ENCODE peak calls at places on chromosomes 3 and 15, in ten cellular contexts. W is anterior cingulate cortex; F is mesothelial cell of epicardium; D is posterior cingulate gyrus; J is AG08396; E is heart right ventricle; P is activated CD4-positive, alpha-beta memory T cell treated with anti-CD3 and anti-CD28 coated beads, Interleukin-2, amount 10 ng/mL, durations not matched to agents 7 days and 5 days; O is NCI-H2081 treated with DMSO at 0.1 percent for 48 hours; X is left cardiac atrium; Q is stimulated activated CD8-positive, alpha-beta memory T cell treated with anti-CD3 and anti-CD28 coated beads, Interleukin-4, amount 100 ng/mL, for 24 hours. N is an unnamed sample.

GRCh38 chr3:110180733-110181132 is 843.4 kb upstream of the DPPA4 start:
- DNase-seq in W (no peak), F (no peak), D (no peak), J (peak), E (no peak), P (no peak), O (no peak), X (peak), Q (no peak), N (no peak)

GRCh38 chr3:107660316-107660976 is 137.7 kb downstream of the BBX start:
- DNase-seq in W (no peak), F (no peak), D (no peak), J (no peak), E (no peak), P (no peak), O (no peak), X (no peak), Q (no peak), N (no peak)

GRCh38 chr3:177538743-177539730 is 341.8 kb upstream of the TBL1XR1 start:
- DNase-seq in W (no peak), F (no peak), D (no peak), J (no peak), E (no peak), P (peak), O (no peak), X (no peak), Q (no peak), N (no peak)

GRCh38 chr3:99859855-99860254 is 42.2 kb downstream of the CMSS1 start:
- DNase-seq in W (no peak), F (no peak), D (no peak), J (peak), E (no peak), P (no peak), O (no peak), X (no peak), Q (no peak), N (no peak)

GRCh38 chr3:126146525-126147146 is 33.8 kb downstream of the ALDH1L1 start:
- DNase-seq in W (no peak), F (no peak), D (peak), J (no peak), E (peak), P (peak), O (no peak), X (no peak), Q (no peak), N (no peak)

GRCh38 chr3:71859128-71859519 is 74.2 kb upstream of the PROK2 start:
- DNase-seq in W (no peak), F (no peak), D (no peak), J (no peak), E (no peak), P (no peak), O (no peak), X (no peak), Q (no peak), N (no peak)

GRCh38 chr3:13078158-13078905 is 5.1 kb upstream of the IQSEC1 start:
- DNase-seq in W (peak), F (no peak), D (peak), J (no peak), E (no peak), P (peak), O (peak), X (no peak), Q (no peak), N (no peak)

GRCh38 chr15:47431501-47431900 is 285.8 kb upstream of the SEMA6D start:
- DNase-seq in W (no peak), F (no peak), D (no peak), J (peak), E (no peak), P (no peak), O (no peak), X (no peak), Q (no peak), N (no peak)

GRCh38 chr3:17032407-17033034 is 147.8 kb downstream of the PLCL2 start:
- DNase-seq in W (no peak), F (no peak), D (no peak), J (peak), E (no peak), P (no peak), O (no peak), X (no peak), Q (no peak), N (no peak)

GRCh38 chr15:84915011-84915958 is 30.8 kb downstream of the SLC28A1 start:
- DNase-seq in W (no peak), F (peak), D (no peak), J (peak), E (peak), P (peak), O (no peak), X (peak), Q (peak), N (no peak)

GRCh38 chr3:14680716-14681115 is 5.8 kb downstream of the C3orf20 start:
- DNase-seq in W (no peak), F (no peak), D (no peak), J (no peak), E (no peak), P (no peak), O (no peak), X (peak), Q (no peak), N (no peak)

GRCh38 chr3:170506556-170506955 is 79.3 kb downstream of the SLC7A14 start:
- DNase-seq in W (no peak), F (no peak), D (no peak), J (peak), E (no peak), P (no peak), O (no peak), X (no peak), Q (no peak), N (no peak)

GRCh38 chr3:18657858-18658820 is 233.0 kb upstream of the SATB1 start:
- DNase-seq in W (no peak), F (no peak), D (no peak), J (no peak), E (no peak), P (peak), O (no peak), X (no peak), Q (no peak), N (no peak)

GRCh38 chr15:49152552-49153337 is 2.7 kb downstream of the COPS2 start:
- DNase-seq in W (no peak), F (no peak), D (no peak), J (no peak), E (no peak), P (no peak), O (no peak), X (no peak), Q (no peak), N (no peak)

GRCh38 chr3:134214239-134214638 is 36.4 kb downstream of the RYK start:
- DNase-seq in W (no peak), F (no peak), D (no peak), J (no peak), E (no peak), P (no peak), O (no peak), X (no peak), Q (no peak), N (no peak)

GRCh38 chr3:29560031-29560430 is 279.2 kb downstream of the RBMS3 start:
- DNase-seq in W (no peak), F (no peak), D (no peak), J (no peak), E (no peak), P (no peak), O (no peak), X (no peak), Q (no peak), N (no peak)

GRCh38 chr15:37056168-37056893 is 44.0 kb downstream of the MEIS2 start:
- DNase-seq in W (no peak), F (no peak), D (no peak), J (no peak), E (peak), P (no peak), O (peak), X (peak), Q (no peak), N (no peak)

GRCh38 chr3:107441617-107442016 is 64.4 kb downstream of the CCDC54 start:
- DNase-seq in W (no peak), F (no peak), D (no peak), J (no peak), E (no peak), P (no peak), O (no peak), X (no peak), Q (no peak), N (no peak)

GRCh38 chr3:186411994-186412393 is 50.0 kb upstream of the DGKG start:
- DNase-seq in W (no peak), F (no peak), D (no peak), J (no peak), E (no peak), P (no peak), O (no peak), X (no peak), Q (no peak), N (no peak)

GRCh38 chr3:40971191-40972168 is 227.8 kb upstream of the CTNNB1 start:
- DNase-seq in W (no peak), F (no peak), D (no peak), J (peak), E (peak), P (peak), O (no peak), X (peak), Q (no peak), N (no peak)

GRCh38 chr3:100002599-100003350 is 111.5 kb downstream of the FILIP1L start:
- DNase-seq in W (no peak), F (peak), D (no peak), J (peak), E (no peak), P (no peak), O (peak), X (no peak), Q (no peak), N (no peak)

GRCh38 chr15:69034352-69034751 is 19.9 kb downstream of the NOX5 start:
- DNase-seq in W (no peak), F (no peak), D (no peak), J (peak), E (no peak), P (no peak), O (no peak), X (no peak), Q (no peak), N (no peak)

GRCh38 chr3:123755508-123755907 is 128.6 kb downstream of the MYLK start:
- DNase-seq in W (no peak), F (no peak), D (no peak), J (no peak), E (no peak), P (no peak), O (no peak), X (no peak), Q (no peak), N (no peak)

GRCh38 chr3:57309769-57310168 is 17.3 kb upstream of the ASB14 start:
- DNase-seq in W (no peak), F (no peak), D (no peak), J (no peak), E (no peak), P (no peak), O (no peak), X (no peak), Q (no peak), N (no peak)

GRCh38 chr3:30180305-30181275 is 425.8 kb upstream of the TGFBR2 start:
- DNase-seq in W (no peak), F (no peak), D (no peak), J (no peak), E (no peak), P (no peak), O (no peak), X (no peak), Q (no peak), N (no peak)

GRCh38 chr15:64930019-64930652 is 18.4 kb downstream of the ANKDD1A start:
- DNase-seq in W (no peak), F (peak), D (no peak), J (no peak), E (no peak), P (no peak), O (no peak), X (no peak), Q (no peak), N (no peak)

GRCh38 chr3:169137943-169138342 is 525.6 kb downstream of the MECOM start:
- DNase-seq in W (no peak), F (no peak), D (no peak), J (no peak), E (no peak), P (no peak), O (no peak), X (no peak), Q (no peak), N (no peak)

GRCh38 chr3:9866639-9867038 is 13.4 kb downstream of the CIDEC start:
- DNase-seq in W (no peak), F (no peak), D (no peak), J (no peak), E (no peak), P (no peak), O (no peak), X (no peak), Q (no peak), N (no peak)

GRCh38 chr3:5330152-5330810 is 142.8 kb downstream of the EDEM1 start:
- DNase-seq in W (no peak), F (no peak), D (no peak), J (peak), E (no peak), P (no peak), O (no peak), X (no peak), Q (no peak), N (no peak)

GRCh38 chr3:13705051-13705450 is 156.1 kb downstream of the FBLN2 start:
- DNase-seq in W (no peak), F (peak), D (no peak), J (no peak), E (no peak), P (no peak), O (no peak), X (no peak), Q (no peak), N (no peak)

GRCh38 chr3:128188958-128189357 is 35.7 kb downstream of the EEFSEC start:
- DNase-seq in W (no peak), F (no peak), D (no peak), J (no peak), E (no peak), P (no peak), O (no peak), X (no peak), Q (no peak), N (no peak)

GRCh38 chr3:18295171-18295920 is 129.8 kb downstream of the SATB1 start:
- DNase-seq in W (no peak), F (peak), D (no peak), J (peak), E (peak), P (peak), O (no peak), X (no peak), Q (no peak), N (no peak)

GRCh38 chr3:58260261-58260731 is 22.7 kb downstream of the ABHD6 start:
- DNase-seq in W (peak), F (no peak), D (no peak), J (peak), E (no peak), P (peak), O (no peak), X (no peak), Q (no peak), N (no peak)

GRCh38 chr3:11583638-11584046 is 60.1 kb downstream of the VGLL4 start:
- DNase-seq in W (no peak), F (no peak), D (no peak), J (no peak), E (no peak), P (no peak), O (no peak), X (no peak), Q (no peak), N (no peak)

GRCh38 chr3:9247361-9248231 is 1.9 kb downstream of the SRGAP3 start:
- DNase-seq in W (peak), F (no peak), D (no peak), J (no peak), E (no peak), P (no peak), O (no peak), X (no peak), Q (no peak), N (no peak)

GRCh38 chr3:183988216-183988790 is 29.4 kb downstream of the ABCC5 start:
- DNase-seq in W (no peak), F (no peak), D (no peak), J (peak), E (no peak), P (no peak), O (no peak), X (no peak), Q (no peak), N (no peak)

GRCh38 chr3:156643729-156644389 is 30.5 kb upstream of the TIPARP start:
- DNase-seq in W (no peak), F (peak), D (no peak), J (no peak), E (no peak), P (peak), O (no peak), X (no peak), Q (no peak), N (no peak)

GRCh38 chr3:150180349-150180748 is 209.7 kb upstream of the PFN2 start:
- DNase-seq in W (no peak), F (no peak), D (no peak), J (no peak), E (no peak), P (no peak), O (no peak), X (no peak), Q (no peak), N (no peak)

GRCh38 chr15:62212746-62213145 is 47.7 kb upstream of the C2CD4B start:
- DNase-seq in W (no peak), F (no peak), D (no peak), J (no peak), E (no peak), P (peak), O (no peak), X (no peak), Q (no peak), N (no peak)